ENCODE peak calls at places on chromosomes 4 and X, in five cellular contexts. One of them, this sample, is unnamed.

GRCh38 chrX:329291-329910 is 10.8 kb upstream of the GTPBP6 start:
- DNase-seq in LoVo: no peak
- DNase-seq in endothelial cell: no peak
- DNase-seq in stimulated activated CD4-positive, alpha-beta T cell treated with anti-CD3 and anti-CD28 coated beads, Interleukin-4, amount 100 ng/mL, for 24 hours: no peak
- DNase-seq in A673: no peak
- DNase-seq in this sample: no peak

GRCh38 chr4:74400395-74400794 is 35.5 kb downstream of the EREG start:
- DNase-seq in LoVo: no peak
- DNase-seq in endothelial cell: no peak
- DNase-seq in stimulated activated CD4-positive, alpha-beta T cell treated with anti-CD3 and anti-CD28 coated beads, Interleukin-4, amount 100 ng/mL, for 24 hours: no peak
- DNase-seq in A673: no peak
- DNase-seq in this sample: no peak

GRCh38 chrX:27276751-27277150 is 186.4 kb downstream of the PPP4R3C start:
- DNase-seq in LoVo: no peak
- DNase-seq in endothelial cell: no peak
- DNase-seq in stimulated activated CD4-positive, alpha-beta T cell treated with anti-CD3 and anti-CD28 coated beads, Interleukin-4, amount 100 ng/mL, for 24 hours: no peak
- DNase-seq in A673: no peak
- DNase-seq in this sample: no peak

GRCh38 chr4:8123389-8123788 is 35.2 kb downstream of the ABLIM2 start:
- DNase-seq in LoVo: no peak
- DNase-seq in endothelial cell: no peak
- DNase-seq in stimulated activated CD4-positive, alpha-beta T cell treated with anti-CD3 and anti-CD28 coated beads, Interleukin-4, amount 100 ng/mL, for 24 hours: no peak
- DNase-seq in A673: no peak
- DNase-seq in this sample: no peak

GRCh38 chr4:85968945-85969830 is 390.7 kb downstream of the MAPK10 start:
- DNase-seq in LoVo: peak
- DNase-seq in endothelial cell: no peak
- DNase-seq in stimulated activated CD4-positive, alpha-beta T cell treated with anti-CD3 and anti-CD28 coated beads, Interleukin-4, amount 100 ng/mL, for 24 hours: no peak
- DNase-seq in A673: peak
- DNase-seq in this sample: no peak

GRCh38 chr4:39714171-39714570 is 16.2 kb downstream of the UBE2K start:
- DNase-seq in LoVo: no peak
- DNase-seq in endothelial cell: no peak
- DNase-seq in stimulated activated CD4-positive, alpha-beta T cell treated with anti-CD3 and anti-CD28 coated beads, Interleukin-4, amount 100 ng/mL, for 24 hours: no peak
- DNase-seq in A673: no peak
- DNase-seq in this sample: no peak

GRCh38 chr4:69321153-69321729 is 41.0 kb downstream of the UGT2B28 start:
- DNase-seq in LoVo: no peak
- DNase-seq in endothelial cell: no peak
- DNase-seq in stimulated activated CD4-positive, alpha-beta T cell treated with anti-CD3 and anti-CD28 coated beads, Interleukin-4, amount 100 ng/mL, for 24 hours: no peak
- DNase-seq in A673: no peak
- DNase-seq in this sample: no peak

GRCh38 chr4:179595671-179596410 is 2153.6 kb upstream of the AGA start:
- DNase-seq in LoVo: no peak
- DNase-seq in endothelial cell: no peak
- DNase-seq in stimulated activated CD4-positive, alpha-beta T cell treated with anti-CD3 and anti-CD28 coated beads, Interleukin-4, amount 100 ng/mL, for 24 hours: no peak
- DNase-seq in A673: no peak
- DNase-seq in this sample: no peak

GRCh38 chrX:136291824-136292223 is 8.9 kb upstream of the ADGRG4 start:
- DNase-seq in LoVo: no peak
- DNase-seq in endothelial cell: no peak
- DNase-seq in stimulated activated CD4-positive, alpha-beta T cell treated with anti-CD3 and anti-CD28 coated beads, Interleukin-4, amount 100 ng/mL, for 24 hours: no peak
- DNase-seq in A673: no peak
- DNase-seq in this sample: no peak

GRCh38 chr4:1713003-1713397 is 881 bp upstream of the SLBP start:
- DNase-seq in LoVo: peak
- DNase-seq in endothelial cell: no peak
- DNase-seq in stimulated activated CD4-positive, alpha-beta T cell treated with anti-CD3 and anti-CD28 coated beads, Interleukin-4, amount 100 ng/mL, for 24 hours: no peak
- DNase-seq in A673: no peak
- DNase-seq in this sample: no peak

GRCh38 chr4:78014889-78015886 is 41.9 kb upstream of the FRAS1 start:
- DNase-seq in LoVo: no peak
- DNase-seq in endothelial cell: no peak
- DNase-seq in stimulated activated CD4-positive, alpha-beta T cell treated with anti-CD3 and anti-CD28 coated beads, Interleukin-4, amount 100 ng/mL, for 24 hours: no peak
- DNase-seq in A673: no peak
- DNase-seq in this sample: no peak

GRCh38 chr4:94803181-94803580 is 45.4 kb downstream of the BMPR1B start:
- DNase-seq in LoVo: no peak
- DNase-seq in endothelial cell: no peak
- DNase-seq in stimulated activated CD4-positive, alpha-beta T cell treated with anti-CD3 and anti-CD28 coated beads, Interleukin-4, amount 100 ng/mL, for 24 hours: no peak
- DNase-seq in A673: no peak
- DNase-seq in this sample: no peak

GRCh38 chrX:150372280-150372679 is 9.2 kb downstream of the MAMLD1 start:
- DNase-seq in LoVo: no peak
- DNase-seq in endothelial cell: no peak
- DNase-seq in stimulated activated CD4-positive, alpha-beta T cell treated with anti-CD3 and anti-CD28 coated beads, Interleukin-4, amount 100 ng/mL, for 24 hours: no peak
- DNase-seq in A673: peak
- DNase-seq in this sample: no peak

GRCh38 chrX:123736333-123736921 is 3.6 kb upstream of the THOC2 start:
- DNase-seq in LoVo: no peak
- DNase-seq in endothelial cell: no peak
- DNase-seq in stimulated activated CD4-positive, alpha-beta T cell treated with anti-CD3 and anti-CD28 coated beads, Interleukin-4, amount 100 ng/mL, for 24 hours: no peak
- DNase-seq in A673: no peak
- DNase-seq in this sample: peak

GRCh38 chr4:182827981-182828677 is 89.1 kb downstream of the DCTD start:
- DNase-seq in LoVo: no peak
- DNase-seq in endothelial cell: no peak
- DNase-seq in stimulated activated CD4-positive, alpha-beta T cell treated with anti-CD3 and anti-CD28 coated beads, Interleukin-4, amount 100 ng/mL, for 24 hours: no peak
- DNase-seq in A673: no peak
- DNase-seq in this sample: no peak

GRCh38 chrX:26352891-26353430 is 137.0 kb downstream of the MAGEB5 start:
- DNase-seq in LoVo: no peak
- DNase-seq in endothelial cell: no peak
- DNase-seq in stimulated activated CD4-positive, alpha-beta T cell treated with anti-CD3 and anti-CD28 coated beads, Interleukin-4, amount 100 ng/mL, for 24 hours: no peak
- DNase-seq in A673: no peak
- DNase-seq in this sample: no peak

GRCh38 chrX:107324493-107325310 is 118.3 kb downstream of the DNAAF6 start:
- DNase-seq in LoVo: peak
- DNase-seq in endothelial cell: peak
- DNase-seq in stimulated activated CD4-positive, alpha-beta T cell treated with anti-CD3 and anti-CD28 coated beads, Interleukin-4, amount 100 ng/mL, for 24 hours: peak
- DNase-seq in A673: peak
- DNase-seq in this sample: no peak

GRCh38 chrX:19912-20571 is 261.1 kb upstream of the PLCXD1 start:
- DNase-seq in LoVo: no peak
- DNase-seq in endothelial cell: no peak
- DNase-seq in stimulated activated CD4-positive, alpha-beta T cell treated with anti-CD3 and anti-CD28 coated beads, Interleukin-4, amount 100 ng/mL, for 24 hours: peak
- DNase-seq in A673: peak
- DNase-seq in this sample: no peak

GRCh38 chr4:6641164-6641970 is 882 bp downstream of the MRFAP1 start:
- DNase-seq in LoVo: peak
- DNase-seq in endothelial cell: peak
- DNase-seq in stimulated activated CD4-positive, alpha-beta T cell treated with anti-CD3 and anti-CD28 coated beads, Interleukin-4, amount 100 ng/mL, for 24 hours: peak
- DNase-seq in A673: no peak
- DNase-seq in this sample: no peak

GRCh38 chr4:183532823-183533222 is 28.0 kb downstream of the ING2 start:
- DNase-seq in LoVo: peak
- DNase-seq in endothelial cell: no peak
- DNase-seq in stimulated activated CD4-positive, alpha-beta T cell treated with anti-CD3 and anti-CD28 coated beads, Interleukin-4, amount 100 ng/mL, for 24 hours: no peak
- DNase-seq in A673: no peak
- DNase-seq in this sample: peak

GRCh38 chr4:172480471-172480870 is 667.3 kb downstream of the GALNTL6 start:
- DNase-seq in LoVo: no peak
- DNase-seq in endothelial cell: no peak
- DNase-seq in stimulated activated CD4-positive, alpha-beta T cell treated with anti-CD3 and anti-CD28 coated beads, Interleukin-4, amount 100 ng/mL, for 24 hours: no peak
- DNase-seq in A673: no peak
- DNase-seq in this sample: no peak

GRCh38 chr4:168218663-168219062 is 99.9 kb downstream of the DDX60 start:
- DNase-seq in LoVo: no peak
- DNase-seq in endothelial cell: no peak
- DNase-seq in stimulated activated CD4-positive, alpha-beta T cell treated with anti-CD3 and anti-CD28 coated beads, Interleukin-4, amount 100 ng/mL, for 24 hours: no peak
- DNase-seq in A673: no peak
- DNase-seq in this sample: peak

GRCh38 chr4:61152433-61152832 is 47.7 kb upstream of the ADGRL3 start:
- DNase-seq in LoVo: no peak
- DNase-seq in endothelial cell: no peak
- DNase-seq in stimulated activated CD4-positive, alpha-beta T cell treated with anti-CD3 and anti-CD28 coated beads, Interleukin-4, amount 100 ng/mL, for 24 hours: no peak
- DNase-seq in A673: no peak
- DNase-seq in this sample: no peak

GRCh38 chr4:147233-147632 is 22.9 kb downstream of the ZNF718 start:
- DNase-seq in LoVo: no peak
- DNase-seq in endothelial cell: no peak
- DNase-seq in stimulated activated CD4-positive, alpha-beta T cell treated with anti-CD3 and anti-CD28 coated beads, Interleukin-4, amount 100 ng/mL, for 24 hours: no peak
- DNase-seq in A673: no peak
- DNase-seq in this sample: no peak

GRCh38 chrX:2383735-2384134 is 117.0 kb downstream of the DHRSX start:
- DNase-seq in LoVo: no peak
- DNase-seq in endothelial cell: no peak
- DNase-seq in stimulated activated CD4-positive, alpha-beta T cell treated with anti-CD3 and anti-CD28 coated beads, Interleukin-4, amount 100 ng/mL, for 24 hours: no peak
- DNase-seq in A673: no peak
- DNase-seq in this sample: no peak

GRCh38 chrX:123899701-123900100 is 39.8 kb downstream of the XIAP start:
- DNase-seq in LoVo: no peak
- DNase-seq in endothelial cell: no peak
- DNase-seq in stimulated activated CD4-positive, alpha-beta T cell treated with anti-CD3 and anti-CD28 coated beads, Interleukin-4, amount 100 ng/mL, for 24 hours: no peak
- DNase-seq in A673: peak
- DNase-seq in this sample: no peak

GRCh38 chrX:24646745-24647182 is 383 bp downstream of the PCYT1B start:
- DNase-seq in LoVo: no peak
- DNase-seq in endothelial cell: no peak
- DNase-seq in stimulated activated CD4-positive, alpha-beta T cell treated with anti-CD3 and anti-CD28 coated beads, Interleukin-4, amount 100 ng/mL, for 24 hours: no peak
- DNase-seq in A673: peak
- DNase-seq in this sample: no peak

GRCh38 chr4:89640620-89641366 is 196.2 kb downstream of the SNCA start:
- DNase-seq in LoVo: no peak
- DNase-seq in endothelial cell: peak
- DNase-seq in stimulated activated CD4-positive, alpha-beta T cell treated with anti-CD3 and anti-CD28 coated beads, Interleukin-4, amount 100 ng/mL, for 24 hours: no peak
- DNase-seq in A673: peak
- DNase-seq in this sample: no peak

This sample was measured in BJ.